ENCODE peak calls at places on chromosomes 5 and 9, in ten cellular contexts. One of them, this sample, is unnamed.
A peak's percentile ranks its signal among the peaks of the same experiment; 100 is the strongest.

GRCh38 chr9:97510797-97511761 is 9.6 kb downstream of the TMOD1 start:
- DNase-seq in A549: no peak
- DNase-seq in GM12878: peak; percentile 84
- DNase-seq in CD4-positive, alpha-beta T cell: no peak
- DNase-seq in lower lobe of right lung: no peak
- DNase-seq in PC-3: peak; percentile 46
- DNase-seq in thyroid gland: no peak
- DNase-seq in heart left ventricle: no peak
- DNase-seq in breast epithelium: no peak
- DNase-seq in uterus: no peak
- DNase-seq in this sample: no peak

GRCh38 chr9:123355761-123356520 is at the start of gene CRB2:
- DNase-seq in A549: no peak
- DNase-seq in GM12878: no peak
- DNase-seq in CD4-positive, alpha-beta T cell: no peak
- DNase-seq in lower lobe of right lung: no peak
- DNase-seq in PC-3: no peak
- DNase-seq in thyroid gland: no peak
- DNase-seq in heart left ventricle: no peak
- DNase-seq in breast epithelium: no peak
- DNase-seq in uterus: peak; percentile 61
- DNase-seq in this sample: no peak

GRCh38 chr5:177495243-177496060 is 2.0 kb downstream of the PDLIM7 start:
- DNase-seq in A549: no peak
- DNase-seq in GM12878: no peak
- DNase-seq in CD4-positive, alpha-beta T cell: no peak
- DNase-seq in lower lobe of right lung: no peak
- DNase-seq in PC-3: peak; percentile 31
- DNase-seq in thyroid gland: peak; percentile 11
- DNase-seq in heart left ventricle: peak; percentile 84
- DNase-seq in breast epithelium: no peak
- DNase-seq in uterus: peak; percentile 85
- DNase-seq in this sample: peak; percentile 42

GRCh38 chr5:57299945-57300344 is 126.1 kb downstream of the GPBP1 start:
- DNase-seq in A549: no peak
- DNase-seq in GM12878: no peak
- DNase-seq in CD4-positive, alpha-beta T cell: no peak
- DNase-seq in lower lobe of right lung: no peak
- DNase-seq in PC-3: no peak
- DNase-seq in thyroid gland: no peak
- DNase-seq in heart left ventricle: no peak
- DNase-seq in breast epithelium: no peak
- DNase-seq in uterus: no peak
- DNase-seq in this sample: no peak

GRCh38 chr5:161925960-161926359 is 78.0 kb downstream of the GABRA1 start:
- DNase-seq in A549: no peak
- DNase-seq in GM12878: no peak
- DNase-seq in CD4-positive, alpha-beta T cell: no peak
- DNase-seq in lower lobe of right lung: no peak
- DNase-seq in PC-3: no peak
- DNase-seq in thyroid gland: no peak
- DNase-seq in heart left ventricle: no peak
- DNase-seq in breast epithelium: no peak
- DNase-seq in uterus: no peak
- DNase-seq in this sample: no peak

GRCh38 chr5:40238066-40238745 is 441.5 kb upstream of the PTGER4 start:
- DNase-seq in A549: no peak
- DNase-seq in GM12878: no peak
- DNase-seq in CD4-positive, alpha-beta T cell: no peak
- DNase-seq in lower lobe of right lung: no peak
- DNase-seq in PC-3: no peak
- DNase-seq in thyroid gland: peak; percentile 25
- DNase-seq in heart left ventricle: no peak
- DNase-seq in breast epithelium: no peak
- DNase-seq in uterus: no peak
- DNase-seq in this sample: no peak

GRCh38 chr5:141654298-141654697 is 3.1 kb upstream of the FCHSD1 start:
- DNase-seq in A549: no peak
- DNase-seq in GM12878: no peak
- DNase-seq in CD4-positive, alpha-beta T cell: no peak
- DNase-seq in lower lobe of right lung: no peak
- DNase-seq in PC-3: peak; percentile 52
- DNase-seq in thyroid gland: no peak
- DNase-seq in heart left ventricle: no peak
- DNase-seq in breast epithelium: no peak
- DNase-seq in uterus: no peak
- DNase-seq in this sample: no peak

GRCh38 chr5:149175346-149176113 is 34.2 kb downstream of the ABLIM3 start:
- DNase-seq in A549: no peak
- DNase-seq in GM12878: no peak
- DNase-seq in CD4-positive, alpha-beta T cell: no peak
- DNase-seq in lower lobe of right lung: peak; percentile 49
- DNase-seq in PC-3: no peak
- DNase-seq in thyroid gland: no peak
- DNase-seq in heart left ventricle: peak; percentile 87
- DNase-seq in breast epithelium: no peak
- DNase-seq in uterus: peak; percentile 78
- DNase-seq in this sample: no peak

GRCh38 chr5:123719004-123719403 is 207.0 kb downstream of the CSNK1G3 start:
- DNase-seq in A549: no peak
- DNase-seq in GM12878: no peak
- DNase-seq in CD4-positive, alpha-beta T cell: no peak
- DNase-seq in lower lobe of right lung: no peak
- DNase-seq in PC-3: peak; percentile 55
- DNase-seq in thyroid gland: no peak
- DNase-seq in heart left ventricle: no peak
- DNase-seq in breast epithelium: no peak
- DNase-seq in uterus: no peak
- DNase-seq in this sample: no peak

GRCh38 chr9:129962889-129963703 is 79.9 kb downstream of the FNBP1 start:
- DNase-seq in A549: no peak
- DNase-seq in GM12878: peak; percentile 59
- DNase-seq in CD4-positive, alpha-beta T cell: peak; percentile 63
- DNase-seq in lower lobe of right lung: peak; percentile 51
- DNase-seq in PC-3: peak; percentile 45
- DNase-seq in thyroid gland: peak; percentile 26
- DNase-seq in heart left ventricle: peak; percentile 55
- DNase-seq in breast epithelium: no peak
- DNase-seq in uterus: no peak
- DNase-seq in this sample: peak; percentile 55

GRCh38 chr9:125829743-125830142 is 82.6 kb downstream of the PBX3 start:
- DNase-seq in A549: no peak
- DNase-seq in GM12878: peak; percentile 54
- DNase-seq in CD4-positive, alpha-beta T cell: peak; percentile 34
- DNase-seq in lower lobe of right lung: no peak
- DNase-seq in PC-3: no peak
- DNase-seq in thyroid gland: no peak
- DNase-seq in heart left ventricle: no peak
- DNase-seq in breast epithelium: no peak
- DNase-seq in uterus: no peak
- DNase-seq in this sample: peak; percentile 35

GRCh38 chr5:142364251-142365145 is 39.7 kb upstream of the SPRY4 start:
- DNase-seq in A549: peak; percentile 53
- DNase-seq in GM12878: no peak
- DNase-seq in CD4-positive, alpha-beta T cell: no peak
- DNase-seq in lower lobe of right lung: no peak
- DNase-seq in PC-3: no peak
- DNase-seq in thyroid gland: peak; percentile 54
- DNase-seq in heart left ventricle: peak; percentile 65
- DNase-seq in breast epithelium: no peak
- DNase-seq in uterus: peak; percentile 46
- DNase-seq in this sample: no peak

GRCh38 chr9:95691435-95691834 is 174.7 kb upstream of the PTCH1 start:
- DNase-seq in A549: no peak
- DNase-seq in GM12878: no peak
- DNase-seq in CD4-positive, alpha-beta T cell: no peak
- DNase-seq in lower lobe of right lung: no peak
- DNase-seq in PC-3: no peak
- DNase-seq in thyroid gland: no peak
- DNase-seq in heart left ventricle: no peak
- DNase-seq in breast epithelium: no peak
- DNase-seq in uterus: no peak
- DNase-seq in this sample: no peak

GRCh38 chr9:88258012-88258411 is 119.7 kb upstream of the SPATA31C2 start:
- DNase-seq in A549: no peak
- DNase-seq in GM12878: no peak
- DNase-seq in CD4-positive, alpha-beta T cell: no peak
- DNase-seq in lower lobe of right lung: no peak
- DNase-seq in PC-3: peak; percentile 5
- DNase-seq in thyroid gland: peak; percentile 49
- DNase-seq in heart left ventricle: peak; percentile 47
- DNase-seq in breast epithelium: no peak
- DNase-seq in uterus: peak; percentile 31
- DNase-seq in this sample: no peak

GRCh38 chr5:98769006-98769255 is 4.5 kb upstream of the RGMB start:
- DNase-seq in A549: no peak
- DNase-seq in GM12878: no peak
- DNase-seq in CD4-positive, alpha-beta T cell: no peak
- DNase-seq in lower lobe of right lung: peak; percentile 56
- DNase-seq in PC-3: peak; percentile 46
- DNase-seq in thyroid gland: peak; percentile 51
- DNase-seq in heart left ventricle: no peak
- DNase-seq in breast epithelium: peak; percentile 55
- DNase-seq in uterus: no peak
- DNase-seq in this sample: peak; percentile 57

GRCh38 chr5:149414405-149415244 is 35.5 kb upstream of the IL17B start:
- DNase-seq in A549: no peak
- DNase-seq in GM12878: no peak
- DNase-seq in CD4-positive, alpha-beta T cell: no peak
- DNase-seq in lower lobe of right lung: no peak
- DNase-seq in PC-3: no peak
- DNase-seq in thyroid gland: no peak
- DNase-seq in heart left ventricle: peak; percentile 89
- DNase-seq in breast epithelium: no peak
- DNase-seq in uterus: peak; percentile 67
- DNase-seq in this sample: no peak

DNA sequence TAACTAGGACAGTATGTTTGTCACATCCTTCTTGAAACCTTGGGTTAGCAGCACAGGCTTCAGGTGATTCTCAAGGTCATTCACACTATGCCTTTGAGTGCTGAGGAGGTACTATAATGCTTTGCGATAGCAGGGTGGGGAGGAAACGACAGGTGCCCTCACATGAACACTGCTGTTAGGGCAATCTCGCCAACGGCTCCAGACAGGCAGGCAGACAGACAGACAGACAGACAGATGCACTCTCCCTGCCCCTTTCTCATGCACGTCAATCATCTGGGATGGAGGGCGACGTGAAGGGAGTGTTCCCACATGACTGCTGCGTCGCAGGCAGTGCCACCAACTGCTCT is 82.9 kb downstream of the RAPGEF1 start:
- DNase-seq in A549: no peak
- DNase-seq in GM12878: no peak
- DNase-seq in CD4-positive, alpha-beta T cell: no peak
- DNase-seq in lower lobe of right lung: no peak
- DNase-seq in PC-3: no peak
- DNase-seq in thyroid gland: no peak
- DNase-seq in heart left ventricle: no peak
- DNase-seq in breast epithelium: no peak
- DNase-seq in uterus: no peak
- DNase-seq in this sample: no peak
- H3K27ac ChIP-seq in A549: no peak overlapping the region
- H3K27ac ChIP-seq in GM12878: peak overlapping the region; percentile 72
- H3K27ac ChIP-seq in CD4-positive, alpha-beta T cell: peak overlapping the region; percentile 71
- H3K27ac ChIP-seq in lower lobe of right lung: peak overlapping the region; percentile 76
- H3K27ac ChIP-seq in PC-3: no peak overlapping the region
- H3K27ac ChIP-seq in thyroid gland: peak overlapping the region; percentile 81
- H3K27ac ChIP-seq in heart left ventricle: no peak overlapping the region
- H3K27ac ChIP-seq in breast epithelium: peak overlapping the region; percentile 48
- H3K27ac ChIP-seq in uterus: peak overlapping the region; percentile 34
- H3K27ac ChIP-seq in this sample: peak overlapping the region; percentile 83

GRCh38 chr5:88813244-88813643 is 69.7 kb downstream of the MEF2C start:
- DNase-seq in A549: no peak
- DNase-seq in GM12878: no peak
- DNase-seq in CD4-positive, alpha-beta T cell: no peak
- DNase-seq in lower lobe of right lung: no peak
- DNase-seq in PC-3: no peak
- DNase-seq in thyroid gland: no peak
- DNase-seq in heart left ventricle: no peak
- DNase-seq in breast epithelium: no peak
- DNase-seq in uterus: no peak
- DNase-seq in this sample: no peak
- H3K27ac ChIP-seq in A549: no peak overlapping the region
- H3K27ac ChIP-seq in GM12878: peak overlapping the region; percentile 4
- H3K27ac ChIP-seq in CD4-positive, alpha-beta T cell: no peak overlapping the region
- H3K27ac ChIP-seq in lower lobe of right lung: no peak overlapping the region
- H3K27ac ChIP-seq in PC-3: no peak overlapping the region
- H3K27ac ChIP-seq in thyroid gland: no peak overlapping the region
- H3K27ac ChIP-seq in heart left ventricle: no peak overlapping the region
- H3K27ac ChIP-seq in breast epithelium: no peak overlapping the region
- H3K27ac ChIP-seq in uterus: peak overlapping the region; percentile 52
- H3K27ac ChIP-seq in this sample: no peak overlapping the region

DNA sequence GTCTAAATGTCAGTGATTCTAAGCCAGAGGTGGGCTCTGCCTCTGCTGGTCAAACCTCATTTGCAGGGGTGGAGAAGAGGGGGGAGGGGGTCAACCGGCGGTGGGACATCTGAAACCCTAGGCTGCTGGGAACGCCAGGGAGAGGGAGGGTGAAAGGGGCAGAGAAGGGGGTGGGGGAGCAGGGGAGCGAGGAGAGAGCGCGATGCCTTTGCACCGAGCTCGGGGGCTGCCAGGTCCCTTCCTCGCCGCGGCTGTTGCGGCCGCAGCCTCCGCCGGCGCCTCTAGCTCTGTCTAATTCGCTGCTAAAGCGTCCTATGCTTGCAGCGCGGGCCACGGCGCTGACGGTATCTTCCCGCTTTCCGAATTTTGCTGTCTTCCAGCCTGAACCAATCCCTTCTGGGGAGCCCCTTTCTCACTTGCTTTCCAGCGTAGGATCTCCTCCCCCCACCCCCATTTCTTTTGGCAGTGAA is at the start of gene FGF10:
- DNase-seq in A549: no peak
- DNase-seq in GM12878: no peak
- DNase-seq in CD4-positive, alpha-beta T cell: no peak
- DNase-seq in lower lobe of right lung: peak; percentile 47
- DNase-seq in PC-3: no peak
- DNase-seq in thyroid gland: peak; percentile 7
- DNase-seq in heart left ventricle: peak; percentile 26
- DNase-seq in breast epithelium: peak; percentile 51
- DNase-seq in uterus: peak; percentile 41
- DNase-seq in this sample: no peak
- H3K27ac ChIP-seq in A549: no peak within 1 kb of the TSS
- H3K27ac ChIP-seq in GM12878: no peak within 1 kb of the TSS
- H3K27ac ChIP-seq in CD4-positive, alpha-beta T cell: no peak within 1 kb of the TSS
- H3K27ac ChIP-seq in lower lobe of right lung: peak within 1 kb of the TSS; percentile 46
- H3K27ac ChIP-seq in PC-3: no peak within 1 kb of the TSS
- H3K27ac ChIP-seq in thyroid gland: peak within 1 kb of the TSS; percentile 41
- H3K27ac ChIP-seq in heart left ventricle: no peak within 1 kb of the TSS
- H3K27ac ChIP-seq in breast epithelium: peak within 1 kb of the TSS; percentile 87
- H3K27ac ChIP-seq in uterus: peak within 1 kb of the TSS; percentile 61
- H3K27ac ChIP-seq in this sample: peak within 1 kb of the TSS; percentile 72

GRCh38 chr9:3028535-3028934 is 184.6 kb upstream of the PUM3 start:
- DNase-seq in A549: no peak
- DNase-seq in GM12878: no peak
- DNase-seq in CD4-positive, alpha-beta T cell: no peak
- DNase-seq in lower lobe of right lung: no peak
- DNase-seq in PC-3: peak; percentile 3
- DNase-seq in thyroid gland: no peak
- DNase-seq in heart left ventricle: no peak
- DNase-seq in breast epithelium: no peak
- DNase-seq in uterus: no peak
- DNase-seq in this sample: no peak
- H3K27ac ChIP-seq in A549: no peak overlapping the region
- H3K27ac ChIP-seq in GM12878: no peak overlapping the region
- H3K27ac ChIP-seq in CD4-positive, alpha-beta T cell: no peak overlapping the region
- H3K27ac ChIP-seq in lower lobe of right lung: no peak overlapping the region
- H3K27ac ChIP-seq in PC-3: no peak overlapping the region
- H3K27ac ChIP-seq in thyroid gland: no peak overlapping the region
- H3K27ac ChIP-seq in heart left ventricle: no peak overlapping the region
- H3K27ac ChIP-seq in breast epithelium: no peak overlapping the region
- H3K27ac ChIP-seq in uterus: no peak overlapping the region
- H3K27ac ChIP-seq in this sample: no peak overlapping the region

GRCh38 chr5:179839328-179840256 is 18.9 kb downstream of the SQSTM1 start:
- DNase-seq in A549: no peak
- DNase-seq in GM12878: no peak
- DNase-seq in CD4-positive, alpha-beta T cell: no peak
- DNase-seq in lower lobe of right lung: no peak
- DNase-seq in PC-3: no peak
- DNase-seq in thyroid gland: no peak
- DNase-seq in heart left ventricle: peak; percentile 71
- DNase-seq in breast epithelium: no peak
- DNase-seq in uterus: no peak
- DNase-seq in this sample: peak; percentile 51
- H3K27ac ChIP-seq in A549: no peak overlapping the region
- H3K27ac ChIP-seq in GM12878: no peak overlapping the region
- H3K27ac ChIP-seq in CD4-positive, alpha-beta T cell: no peak overlapping the region
- H3K27ac ChIP-seq in lower lobe of right lung: peak overlapping the region; percentile 11
- H3K27ac ChIP-seq in PC-3: no peak overlapping the region
- H3K27ac ChIP-seq in thyroid gland: no peak overlapping the region
- H3K27ac ChIP-seq in heart left ventricle: no peak overlapping the region
- H3K27ac ChIP-seq in breast epithelium: peak overlapping the region; percentile 0
- H3K27ac ChIP-seq in uterus: no peak overlapping the region
- H3K27ac ChIP-seq in this sample: no peak overlapping the region

This sample was measured in stomach.